ENCODE peak calls at places on chromosomes 7 and 10, in ten cellular contexts. E, V, I, X, U, A, J, H, Y and T are unnamed samples. For H3K4me1, the result is how much of the 10 kb centered on the place peaks cover.

GRCh38 chr10:25888627-25889026 is 45.4 kb upstream of the MYO3A start:
- DNase-seq in E (no peak), V (no peak), I (no peak), X (no peak), U (no peak), A (no peak), J (no peak), H (no peak), Y (no peak), T (no peak)

GRCh38 chr7:137592232-137592896 is 248.8 kb upstream of the PTN start:
- DNase-seq in E (no peak), V (peak), I (peak), X (no peak), U (peak), A (peak), J (peak), H (peak), Y (no peak), T (peak)

GRCh38 chr10:109895095-109895818 is 28.1 kb downstream of the XPNPEP1 start:
- DNase-seq in E (peak), V (peak), I (peak), X (no peak), U (no peak), A (peak), J (peak), H (peak), Y (no peak), T (no peak)

GRCh38 chr10:74151879-74152722 is 1.1 kb downstream of the ADK start:
- DNase-seq in E (no peak), V (no peak), I (no peak), X (no peak), U (no peak), A (no peak), J (no peak), H (no peak), Y (no peak), T (no peak)

GRCh38 chr7:115634633-115635032 is 395.9 kb downstream of the TFEC start:
- DNase-seq in E (no peak), V (no peak), I (no peak), X (no peak), U (no peak), A (no peak), J (no peak), H (no peak), Y (no peak), T (no peak)

GRCh38 chr10:56537984-56538383 is 176.9 kb upstream of the ZWINT start:
- DNase-seq in E (no peak), V (no peak), I (peak), X (no peak), U (no peak), A (no peak), J (no peak), H (no peak), Y (no peak), T (no peak)

GRCh38 chr7:92460109-92460508 is 12.8 kb downstream of the GATAD1 start:
- DNase-seq in E (no peak), V (no peak), I (no peak), X (no peak), U (no peak), A (no peak), J (no peak), H (no peak), Y (no peak), T (no peak)

GRCh38 chr10:131586958-131587357 is 275.4 kb upstream of the TCERG1L start:
- DNase-seq in E (no peak), V (no peak), I (no peak), X (no peak), U (no peak), A (no peak), J (no peak), H (no peak), Y (no peak), T (no peak)

GRCh38 chr10:7054915-7055314 is 355.9 kb downstream of the SFMBT2 start:
- DNase-seq in E (no peak), V (no peak), I (no peak), X (no peak), U (no peak), A (no peak), J (no peak), H (peak), Y (no peak), T (no peak)

GRCh38 chr10:63083904-63084689 is 49.0 kb upstream of the NRBF2 start:
- DNase-seq in E (peak), V (peak), I (peak), X (no peak), U (peak), A (peak), J (no peak), H (peak), Y (peak), T (peak)

GRCh38 chr7:149468208-149468607 is 7.3 kb upstream of the ZNF777 start:
- DNase-seq in E (no peak), V (no peak), I (peak), X (no peak), U (no peak), A (no peak), J (no peak), H (no peak), Y (no peak), T (no peak)

GRCh38 chr7:110534241-110534931 is 556.5 kb upstream of the LRRN3 start:
- DNase-seq in E (no peak), V (peak), I (peak), X (no peak), U (no peak), A (no peak), J (no peak), H (no peak), Y (no peak), T (no peak)

GRCh38 chr7:154860621-154861375 is 142.1 kb downstream of the PAXIP1 start:
- DNase-seq in E (no peak), V (no peak), I (no peak), X (no peak), U (no peak), A (no peak), J (no peak), H (no peak), Y (no peak), T (no peak)

GRCh38 chr10:80205478-80206276 is at the start of gene ANXA11:
- DNase-seq in E (peak), V (peak), I (peak), X (peak), U (peak), A (peak), J (peak), H (peak), Y (peak), T (peak)

GRCh38 chr7:158642149-158642548 is 54.5 kb upstream of the PTPRN2 start:
- DNase-seq in E (no peak), V (no peak), I (no peak), X (no peak), U (no peak), A (no peak), J (no peak), H (no peak), Y (no peak), T (no peak)

GRCh38 chr7:65955718-65956117 is 26.3 kb downstream of the GUSB start:
- DNase-seq in E (no peak), V (no peak), I (no peak), X (no peak), U (no peak), A (no peak), J (no peak), H (no peak), Y (no peak), T (no peak)

GRCh38 chr10:50510517-50511473 is 113.0 kb downstream of the SGMS1 start:
- DNase-seq in E (no peak), V (no peak), I (no peak), X (no peak), U (no peak), A (no peak), J (no peak), H (no peak), Y (no peak), T (no peak)

GRCh38 chr7:30797294-30798040 is 26.2 kb downstream of the MINDY4 start:
- DNase-seq in E (no peak), V (no peak), I (no peak), X (no peak), U (no peak), A (peak), J (no peak), H (no peak), Y (no peak), T (no peak)

GRCh38 chr7:97104719-97105129 is 12.8 kb upstream of the SDHAF3 start:
- DNase-seq in E (peak), V (peak), I (peak), X (peak), U (peak), A (peak), J (peak), H (peak), Y (peak), T (peak)

GRCh38 chr7:5426226-5426475 is 2.5 kb upstream of the TNRC18 start:
- DNase-seq in E (no peak), V (no peak), I (peak), X (no peak), U (no peak), A (no peak), J (no peak), H (no peak), Y (no peak), T (peak)

GRCh38 chr7:5425507-5426225 is 2.0 kb upstream of the TNRC18 start:
- DNase-seq in E (peak), V (peak), I (peak), X (peak), U (no peak), A (peak), J (peak), H (peak), Y (no peak), T (peak)

GRCh38 chr7:5423272-5423843 is at the start of gene TNRC18:
- DNase-seq in E (peak), V (no peak), I (no peak), X (peak), U (peak), A (peak), J (peak), H (no peak), Y (no peak), T (peak)

GRCh38 chr7:5423844-5424688 is 432 bp upstream of the TNRC18 start:
- DNase-seq in E (peak), V (peak), I (peak), X (peak), U (peak), A (peak), J (peak), H (peak), Y (no peak), T (peak)

DNA sequence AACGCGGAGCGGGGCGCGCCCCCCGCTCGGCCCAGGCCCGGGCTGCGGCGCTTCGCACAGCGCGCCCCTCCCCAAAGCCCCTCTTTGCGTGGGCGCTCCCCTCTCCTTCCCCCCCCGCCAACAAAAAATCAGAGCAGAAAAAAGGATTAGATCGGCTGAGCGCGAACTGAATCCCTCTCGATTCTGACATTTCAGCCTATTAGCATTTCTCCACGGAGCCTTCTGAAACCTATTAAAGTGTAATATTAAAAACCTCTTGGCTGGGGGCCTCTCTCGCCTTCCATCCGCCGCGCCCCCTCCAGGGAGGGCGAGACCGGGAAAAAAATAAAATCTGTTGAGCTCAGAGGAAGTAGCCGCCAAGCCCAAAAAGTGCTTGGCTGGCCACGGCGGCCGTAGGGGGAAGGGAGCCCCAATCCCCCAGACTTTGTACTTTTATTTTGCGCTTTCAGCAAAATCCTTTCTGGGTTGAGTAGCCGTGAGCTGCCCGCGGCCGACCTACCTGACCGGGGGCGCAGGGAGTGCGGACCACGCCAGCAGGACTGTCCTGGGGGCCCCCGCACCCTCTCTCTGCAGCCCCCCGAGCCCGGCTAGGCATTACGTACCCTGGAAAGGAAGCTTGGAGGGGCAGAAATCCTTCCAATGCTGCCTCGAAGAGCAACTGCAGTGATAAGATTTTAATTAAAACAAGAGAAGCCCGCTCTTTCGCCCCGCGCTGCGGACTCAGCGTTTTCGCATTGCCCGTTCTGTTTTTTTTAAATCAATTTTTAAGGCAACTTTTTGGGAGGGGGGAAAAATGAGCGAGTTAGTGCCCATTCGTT is 1.3 kb upstream of the TNRC18 start:
- DNase-seq in E (peak), V (peak), I (peak), X (peak), U (peak), A (peak), J (peak), H (peak), Y (no peak), T (peak)
- TF ChIP-seq CTCF in E (no peak), V (peak), I (no peak), X (peak), U (no peak), A (no peak), J (peak), H (no peak), Y (no peak), T (no peak)

GRCh38 chr7:139706837-139707236 is 71.0 kb downstream of the HIPK2 start:
- DNase-seq in E (no peak), V (no peak), I (no peak), X (no peak), U (no peak), A (no peak), J (no peak), H (no peak), Y (no peak), T (no peak)
- H3K4me1 ChIP-seq in E (half or more), V (half or more), I (under half), X (under half), U (under half), A (under half), J (half or more), H (under half), Y (under half), T (under half)

GRCh38 chr10:78260675-78261074 is 227.0 kb downstream of the RPS24 start:
- DNase-seq in E (no peak), V (no peak), I (no peak), X (no peak), U (no peak), A (no peak), J (no peak), H (no peak), Y (no peak), T (no peak)

GRCh38 chr10:78258303-78259030 is 224.8 kb downstream of the RPS24 start:
- DNase-seq in E (no peak), V (no peak), I (no peak), X (peak), U (no peak), A (no peak), J (no peak), H (no peak), Y (no peak), T (no peak)

GRCh38 chr10:78261291-78261690 is 227.6 kb downstream of the RPS24 start:
- DNase-seq in E (no peak), V (no peak), I (no peak), X (no peak), U (no peak), A (no peak), J (no peak), H (no peak), Y (no peak), T (no peak)

GRCh38 chr10:78259394-78259793 is 225.7 kb downstream of the RPS24 start:
- DNase-seq in E (no peak), V (no peak), I (no peak), X (no peak), U (no peak), A (no peak), J (no peak), H (no peak), Y (no peak), T (no peak)

DNA sequence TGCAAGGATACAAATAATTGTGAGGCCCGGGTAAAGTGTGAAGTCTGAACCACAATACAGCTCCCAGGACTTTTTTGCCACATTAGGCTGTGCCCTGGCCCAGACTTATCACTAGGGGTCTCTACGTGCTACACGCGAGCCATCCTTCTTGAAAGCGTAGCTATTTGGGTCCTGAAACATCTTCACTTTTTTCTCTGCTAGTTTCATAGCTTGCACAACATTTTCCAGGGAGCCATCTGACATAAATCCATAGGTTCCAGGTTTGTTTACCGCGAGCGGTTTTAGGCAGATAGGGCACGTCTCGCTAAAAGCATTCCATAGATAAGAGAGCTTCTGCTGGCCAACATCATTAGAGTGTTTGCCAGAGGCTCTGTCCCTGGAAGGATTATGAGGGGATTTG is 226.5 kb downstream of the RPS24 start:
- DNase-seq in E (no peak), V (no peak), I (no peak), X (no peak), U (no peak), A (no peak), J (no peak), H (no peak), Y (no peak), T (no peak)
- TF ChIP-seq CTCF in E (no peak), V (no peak), I (peak), X (no peak), U (no peak), A (no peak), J (no peak), H (peak), Y (no peak), T (no peak)

GRCh38 chr7:23369100-23369499 is 70.0 kb downstream of the MALSU1 start:
- DNase-seq in E (no peak), V (no peak), I (no peak), X (no peak), U (no peak), A (no peak), J (no peak), H (no peak), Y (no peak), T (no peak)
- H3K4me1 ChIP-seq in E (under half), V (under half), I (under half), X (under half), U (under half), A (under half), J (under half), H (under half), Y (under half), T (under half)

DNA sequence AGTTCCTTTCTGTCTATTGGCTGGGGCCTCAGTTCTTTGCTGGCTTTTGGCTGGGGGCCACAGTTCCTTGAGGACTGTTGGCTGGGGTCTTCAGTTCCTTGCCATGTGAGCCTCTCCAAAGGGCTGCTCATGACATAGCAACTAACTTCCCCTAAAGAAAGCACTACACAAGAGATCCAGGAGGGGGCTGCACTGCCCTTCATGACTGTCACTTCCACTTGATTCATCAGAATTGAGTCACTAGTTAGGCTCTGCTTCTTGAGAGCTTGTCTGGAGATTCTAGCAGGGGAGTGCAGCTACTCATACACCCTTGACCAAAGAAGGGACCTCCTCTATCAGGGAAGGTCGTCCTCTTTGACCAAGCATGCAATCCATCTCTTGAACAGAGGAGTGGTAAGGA is 38.0 kb upstream of the MKX start:
- DNase-seq in E (no peak), V (peak), I (peak), X (no peak), U (peak), A (no peak), J (no peak), H (peak), Y (no peak), T (no peak)
- TF ChIP-seq CTCF in E (peak), V (peak), I (peak), X (peak), U (peak), A (no peak), J (peak), H (peak), Y (peak), T (no peak)

GRCh38 chr7:27095897-27096755 is at the start of gene HOXA1:
- DNase-seq in E (peak), V (peak), I (peak), X (peak), U (peak), A (peak), J (peak), H (peak), Y (peak), T (peak)
- H3K4me1 ChIP-seq in E (under half), V (under half), I (under half), X (under half), U (under half), A (under half), J (under half), H (under half), Y (under half), T (under half)

GRCh38 chr7:128403676-128404075 is 6.1 kb downstream of the IMPDH1 start:
- DNase-seq in E (no peak), V (no peak), I (no peak), X (no peak), U (no peak), A (no peak), J (no peak), H (no peak), Y (no peak), T (no peak)
- TF ChIP-seq CTCF in E (no peak), V (no peak), I (no peak), X (no peak), U (no peak), A (no peak), J (no peak), H (no peak), Y (no peak), T (no peak)